ENCODE peak calls at places on chromosomes 1 and 21, in nine cellular contexts. R, I, P, H, Y, G, Q, V and E are unnamed samples.

GRCh38 chr21:32764186-32764585 is 7.4 kb downstream of the PAXBP1 start:
- DNase-seq in R (no peak), I (no peak), P (no peak), H (no peak), Y (no peak), G (no peak), Q (no peak), V (no peak), E (no peak)

GRCh38 chr1:164787834-164788231 is 228.8 kb downstream of the PBX1 start:
- DNase-seq in R (no peak), I (peak; percentile 34), P (no peak), H (no peak), Y (peak; percentile 52), G (no peak), Q (no peak), V (no peak), E (no peak)

GRCh38 chr1:186813420-186813819 is 15.3 kb upstream of the PLA2G4A start:
- DNase-seq in R (no peak), I (no peak), P (no peak), H (no peak), Y (no peak), G (no peak), Q (no peak), V (no peak), E (no peak)

GRCh38 chr1:7334475-7335035 is 436.5 kb upstream of the VAMP3 start:
- DNase-seq in R (no peak), I (peak; percentile 87), P (no peak), H (no peak), Y (peak; percentile 46), G (no peak), Q (peak; percentile 15), V (no peak), E (no peak)

GRCh38 chr1:155136728-155137127 is 1.1 kb downstream of the SLC50A1 start:
- DNase-seq in R (no peak), I (no peak), P (no peak), H (no peak), Y (no peak), G (no peak), Q (no peak), V (no peak), E (no peak)

GRCh38 chr1:45583264-45583665 is 576 bp upstream of the NASP start:
- DNase-seq in R (peak; percentile 95), I (peak; percentile 100), P (peak; percentile 90), H (peak; percentile 99), Y (peak; percentile 100), G (peak; percentile 94), Q (peak; percentile 96), V (peak; percentile 93), E (peak; percentile 87)

GRCh38 chr21:42026072-42026415 is 15.9 kb upstream of the ZBTB21 start:
- DNase-seq in R (no peak), I (no peak), P (no peak), H (no peak), Y (no peak), G (no peak), Q (peak; percentile 53), V (no peak), E (no peak)

GRCh38 chr1:154944422-154945159 is 8.1 kb upstream of the PMVK start:
- DNase-seq in R (no peak), I (no peak), P (no peak), H (no peak), Y (no peak), G (no peak), Q (no peak), V (no peak), E (no peak)

GRCh38 chr1:38758824-38759223 is 100.7 kb downstream of the RRAGC start:
- DNase-seq in R (no peak), I (no peak), P (no peak), H (no peak), Y (peak; percentile 71), G (no peak), Q (no peak), V (no peak), E (no peak)